ENCODE peak calls at places on chromosomes 1 and 21, in seven cellular contexts. I is fibroblast of lung, J is IMR-90, O is NT2/D1, C is H9, U is colonic mucosa, Q is mammary epithelial cell. G is an unnamed sample. For H3K27me3, the result is how much of the 10 kb centered on the place peaks cover.

GRCh38 chr1:226532553-226532952 is 16.0 kb upstream of the STUM start:
- DNase-seq in O (peak), J (no peak), Q (no peak), U (no peak), I (no peak), C (peak), G (no peak)

GRCh38 chr1:55931272-55931940 is 648.0 kb downstream of the PLPP3 start:
- DNase-seq in J (peak), U (no peak), I (peak), Q (peak), O (no peak), C (no peak), G (peak)

GRCh38 chr1:21307210-21307609 is 16.9 kb upstream of the ECE1 start:
- DNase-seq in U (no peak), C (no peak), I (no peak), J (no peak), O (no peak), Q (no peak), G (no peak)

GRCh38 chr1:178684542-178685000 is 40.5 kb upstream of the RALGPS2 start:
- DNase-seq in C (no peak), O (no peak), J (peak), I (peak), Q (peak), U (no peak), G (peak)

GRCh38 chr1:76881726-76882125 is 14.4 kb downstream of the ST6GALNAC5 start:
- DNase-seq in U (no peak), C (no peak), O (no peak), I (no peak), J (no peak), Q (no peak), G (peak)

GRCh38 chr1:17274186-17275170 is 25.6 kb downstream of the PADI3 start:
- DNase-seq in O (peak), C (peak), Q (peak), I (peak), U (peak), J (peak), G (peak)

GRCh38 chr21:41283211-41283818 is 33.3 kb upstream of the FAM3B start:
- DNase-seq in J (peak), O (peak), I (peak), U (peak), C (peak), Q (peak), G (peak)

GRCh38 chr1:51189421-51190073 is 46.5 kb upstream of the RNF11 start:
- DNase-seq in J (peak), Q (peak), I (peak), C (no peak), U (peak), O (peak), G (peak)

GRCh38 chr1:167665469-167665868 is 35.4 kb downstream of the RCSD1 start:
- DNase-seq in O (no peak), J (no peak), Q (peak), C (no peak), U (no peak), I (no peak), G (no peak)

GRCh38 chr1:169793730-169794129 is 977 bp downstream of the METTL18 start:
- DNase-seq in J (no peak), O (no peak), I (no peak), C (no peak), U (no peak), Q (no peak), G (no peak)

GRCh38 chr1:184191181-184191601 is 139.7 kb downstream of the TSEN15 start:
- DNase-seq in Q (no peak), I (peak), O (no peak), U (peak), C (no peak), J (peak), G (peak)

GRCh38 chr1:94522304-94522703 is 19.3 kb downstream of the F3 start:
- DNase-seq in I (peak), U (peak), O (peak), C (no peak), J (peak), Q (peak), G (peak)

GRCh38 chr1:9317591-9318331 is 25.1 kb downstream of the SPSB1 start:
- DNase-seq in I (peak), C (no peak), O (no peak), U (no peak), Q (no peak), J (peak), G (peak)

GRCh38 chr1:207007352-207008033 is 25.1 kb downstream of the C1orf116 start:
- DNase-seq in I (peak), J (peak), Q (peak), C (no peak), O (peak), U (no peak), G (peak)

DNA sequence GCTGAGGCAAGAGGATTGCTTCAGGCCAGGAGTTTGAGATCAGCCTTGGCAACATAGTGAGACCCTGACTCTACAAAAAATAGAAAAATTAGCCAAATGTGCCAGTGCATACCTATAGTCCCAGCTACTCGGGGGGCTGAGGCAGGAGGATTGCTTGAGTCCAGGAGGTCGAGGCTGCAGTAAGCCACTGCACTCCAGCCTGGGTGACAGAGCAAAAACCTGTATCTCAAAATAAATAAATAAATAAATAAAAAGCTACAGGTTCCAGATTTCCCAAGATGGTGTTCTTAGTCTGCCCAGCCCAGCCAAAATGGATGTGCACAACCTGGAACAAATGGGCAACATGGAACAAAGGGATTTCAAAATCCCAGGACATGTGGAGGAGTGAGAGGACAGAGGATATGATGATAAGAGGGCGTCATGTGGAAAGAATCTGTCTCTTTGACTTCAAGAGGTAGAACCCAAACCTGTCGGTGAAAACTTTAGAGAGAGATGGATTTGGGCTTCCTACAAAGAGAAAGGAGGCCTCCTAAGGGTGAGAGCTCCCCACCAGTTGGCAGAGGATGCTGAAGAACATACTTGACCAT is 3.2 kb downstream of the EDARADD start:
- DNase-seq in Q (no peak), O (no peak), I (no peak), C (no peak), U (no peak), J (no peak), G (no peak)
- H3K27me3 ChIP-seq in Q (under half), O (under half), I (under half), C (under half), U (under half), J (under half), G (under half)

GRCh38 chr21:44987301-44987885 is 47.6 kb downstream of the SLX9 start:
- DNase-seq in I (no peak), Q (no peak), C (no peak), O (no peak), U (no peak), J (no peak), G (no peak)

GRCh38 chr21:44984792-44985440 is 45.1 kb downstream of the SLX9 start:
- DNase-seq in Q (no peak), I (no peak), O (no peak), U (no peak), J (no peak), C (peak), G (no peak)

GRCh38 chr21:44984428-44984791 is 44.6 kb downstream of the SLX9 start:
- DNase-seq in C (no peak), Q (no peak), O (no peak), U (no peak), J (no peak), I (no peak), G (no peak)

GRCh38 chr21:44986471-44987291 is 46.9 kb downstream of the SLX9 start:
- DNase-seq in C (no peak), I (no peak), O (no peak), J (no peak), Q (no peak), U (no peak), G (no peak)

DNA sequence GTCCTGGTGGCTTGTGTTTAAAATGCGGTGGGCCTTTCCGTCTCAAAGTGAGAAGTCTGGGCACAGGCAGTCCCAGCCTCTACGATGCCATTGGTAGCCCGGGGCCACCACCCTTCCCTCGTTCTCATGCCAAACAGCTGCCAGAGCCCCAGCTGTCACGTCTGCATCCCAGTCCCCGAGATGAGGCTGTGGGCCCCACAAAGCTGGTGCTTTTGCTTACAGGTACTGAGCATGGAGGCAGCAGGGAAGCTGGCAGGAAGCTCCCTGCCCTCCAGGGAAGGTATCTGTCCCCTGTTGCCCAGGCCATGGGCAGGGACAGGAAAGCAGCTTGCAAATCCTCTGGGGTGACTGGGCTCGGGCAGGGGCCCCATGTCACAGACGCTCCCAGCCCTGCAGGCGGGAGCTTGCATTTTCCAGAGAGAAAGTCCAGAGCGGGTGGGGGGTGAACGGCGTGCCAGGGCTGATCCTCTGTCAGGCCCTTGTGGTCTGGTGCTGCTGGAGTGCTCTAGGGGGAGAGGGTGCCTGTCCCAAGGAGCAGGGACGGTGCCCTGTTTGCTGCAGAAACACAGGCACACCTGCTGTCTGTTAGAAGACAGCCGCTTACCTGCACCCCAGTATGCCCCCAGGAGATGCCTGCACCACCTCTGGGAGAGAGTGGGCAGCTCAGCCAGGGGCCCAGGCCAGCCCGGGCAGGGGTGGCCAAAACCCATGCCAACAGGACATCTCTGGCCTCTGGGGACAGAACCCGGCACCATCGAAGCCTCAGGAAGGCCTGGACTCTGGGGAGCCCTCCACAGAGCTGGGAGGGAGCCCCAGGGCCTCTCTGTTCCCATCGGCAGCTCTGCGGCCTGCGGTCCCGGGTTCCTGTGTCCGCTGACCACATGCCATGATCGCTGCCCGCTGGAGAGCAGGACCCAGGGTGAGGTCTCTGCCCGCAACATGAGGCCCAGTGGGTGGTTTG is 45.9 kb downstream of the SLX9 start:
- DNase-seq in U (no peak), O (no peak), J (no peak), I (no peak), Q (no peak), C (no peak), G (no peak)
- H3K9ac ChIP-seq in U (no peak), O (no peak), J (no peak), I (no peak), Q (no peak), C (no peak), G (no peak)

GRCh38 chr1:24152631-24153494 is 9.9 kb upstream of the IL22RA1 start:
- DNase-seq in J (no peak), I (no peak), U (no peak), O (no peak), Q (no peak), C (peak), G (no peak)
- H3K27me3 ChIP-seq in J (half or more), I (under half), U (under half), O (under half), Q (under half), C (under half), G (half or more)

GRCh38 chr21:30590297-30590696 is at the start of gene KRTAP22-2:
- DNase-seq in I (no peak), U (no peak), Q (no peak), C (no peak), J (no peak), O (no peak), G (no peak)

GRCh38 chr21:30592140-30592539 is at the start of gene KRTAP6-3:
- DNase-seq in I (no peak), J (no peak), O (no peak), U (no peak), C (no peak), Q (no peak), G (no peak)
- H3K9ac ChIP-seq in I (no peak), J (no peak), O (no peak), U (no peak), C (no peak), Q (no peak), G (no peak)

DNA sequence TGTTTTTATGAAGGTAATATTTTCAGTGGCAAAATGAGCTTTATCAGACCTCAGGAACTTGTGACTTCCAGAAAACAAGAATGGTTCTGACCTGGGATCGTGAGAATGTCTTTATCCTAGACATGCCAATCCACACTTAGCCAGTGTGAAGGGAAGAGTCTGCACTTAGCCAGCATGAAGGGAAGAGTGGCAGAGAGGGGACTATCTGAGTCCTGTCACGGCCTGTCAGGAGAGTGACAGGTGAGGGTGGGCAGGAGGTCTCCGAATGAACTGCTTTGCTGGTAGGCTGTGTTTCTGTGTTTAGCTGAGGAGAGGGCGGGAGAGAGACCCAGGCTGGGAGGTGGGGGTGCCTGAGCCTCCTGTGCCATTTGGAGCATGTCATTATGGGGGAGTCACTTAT is 173.1 kb downstream of the KIF26B start:
- DNase-seq in I (no peak), C (no peak), J (no peak), O (no peak), Q (no peak), U (no peak), G (no peak)
- H3K27me3 ChIP-seq in I (under half), C (under half), J (under half), O (under half), Q (under half), U (under half), G (under half)

GRCh38 chr1:54408701-54409066 is 2.5 kb upstream of the SSBP3 start:
- DNase-seq in O (no peak), Q (no peak), I (no peak), C (no peak), U (no peak), J (no peak), G (no peak)

GRCh38 chr1:54409156-54410142 is 3.3 kb upstream of the SSBP3 start:
- DNase-seq in U (peak), J (no peak), I (no peak), O (no peak), Q (peak), C (no peak), G (no peak)

GRCh38 chr1:54407201-54407956 is 1.2 kb upstream of the SSBP3 start:
- DNase-seq in U (peak), Q (peak), I (peak), O (peak), J (peak), C (peak), G (peak)

GRCh38 chr1:54406339-54407181 is at the start of gene SSBP3:
- DNase-seq in J (peak), Q (peak), O (peak), I (peak), U (peak), C (peak), G (peak)

GRCh38 chr1:54407957-54408700 is 1.9 kb upstream of the SSBP3 start:
- DNase-seq in Q (peak), C (no peak), I (peak), O (peak), U (no peak), J (peak), G (peak)
- H3K9ac ChIP-seq in Q (peak), C (peak), I (no peak), O (peak), U (no peak), J (no peak), G (peak)

GRCh38 chr1:39684313-39684664 is 6.9 kb downstream of the HPCAL4 start:
- DNase-seq in O (no peak), I (no peak), C (no peak), J (no peak), Q (no peak), U (no peak), G (no peak)
- H3K27me3 ChIP-seq in O (half or more), I (under half), C (half or more), J (half or more), Q (under half), U (under half), G (half or more)

DNA sequence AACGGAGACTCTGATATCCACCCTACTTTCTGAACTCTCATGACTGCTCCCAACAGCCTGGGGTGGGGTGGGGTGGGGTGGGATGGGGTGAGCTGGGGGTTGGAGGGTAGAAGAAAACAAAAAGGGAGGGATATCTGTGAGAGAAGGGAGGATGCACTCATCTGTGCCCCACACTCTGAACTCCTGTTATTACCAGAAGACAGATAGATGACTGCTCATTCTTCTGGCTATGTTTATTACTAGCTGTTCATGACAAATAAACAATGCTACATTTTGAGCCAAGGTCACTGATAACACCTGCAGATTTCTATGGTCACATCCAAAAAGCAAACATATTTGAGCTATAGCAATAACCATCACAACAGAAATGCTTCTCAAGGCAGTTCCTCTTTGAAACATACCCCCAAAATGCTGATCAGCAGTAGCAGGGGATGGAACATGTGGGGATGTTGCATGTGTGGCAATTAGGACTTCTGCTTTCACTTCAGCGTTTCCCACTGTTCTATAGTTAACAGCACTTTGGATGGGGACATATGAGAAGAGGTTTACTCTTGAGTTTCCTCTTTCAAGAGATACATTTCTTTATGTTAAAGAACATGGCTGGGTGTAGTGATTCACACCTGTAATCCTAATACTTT is 43.3 kb downstream of the GPR3 start:
- DNase-seq in C (no peak), O (no peak), I (no peak), U (no peak), Q (no peak), J (no peak), G (no peak)
- H3K9ac ChIP-seq in C (no peak), O (no peak), I (no peak), U (no peak), Q (no peak), J (no peak), G (no peak)